ENCODE peak calls at places on chromosomes 5 and 9, in five cellular contexts. X, T, R, I and A are unnamed samples.

GRCh38 chr5:138224712-138225111 is 11.6 kb upstream of the CDC23 start:
- DNase-seq in X (no peak), T (no peak), R (no peak), I (no peak), A (no peak)

GRCh38 chr9:114317665-114318357 is 5.1 kb upstream of the ORM1 start:
- DNase-seq in X (peak; percentile 83), T (peak; percentile 68), R (peak; percentile 81), I (no peak), A (peak; percentile 45)

GRCh38 chr9:131015112-131015511 is 6.1 kb downstream of the LAMC3 start:
- DNase-seq in X (no peak), T (no peak), R (no peak), I (no peak), A (no peak)

GRCh38 chr5:95960802-95961616 is 642 bp downstream of the ELL2 start:
- DNase-seq in X (no peak), T (peak; percentile 84), R (peak; percentile 91), I (peak; percentile 78), A (no peak)

GRCh38 chr5:17305964-17306725 is 88.7 kb downstream of the BASP1 start:
- DNase-seq in X (peak; percentile 89), T (peak; percentile 78), R (peak; percentile 82), I (no peak), A (peak; percentile 63)

GRCh38 chr5:121887727-121888126 is 36.0 kb downstream of the FTMT start:
- DNase-seq in X (no peak), T (no peak), R (no peak), I (no peak), A (no peak)

GRCh38 chr5:157516626-157517325 is 56.8 kb downstream of the NIPAL4 start:
- DNase-seq in X (peak; percentile 79), T (peak; percentile 93), R (peak; percentile 94), I (no peak), A (peak; percentile 88)

GRCh38 chr9:68999393-69000105 is 14.4 kb downstream of the PRKACG start:
- DNase-seq in X (peak; percentile 31), T (peak; percentile 77), R (peak; percentile 82), I (peak; percentile 57), A (peak; percentile 28)

GRCh38 chr9:33880562-33881089 is 63.7 kb downstream of the UBE2R2 start:
- DNase-seq in X (no peak), T (no peak), R (no peak), I (no peak), A (no peak)

GRCh38 chr5:154287136-154287535 is 96.6 kb downstream of the GALNT10 start:
- DNase-seq in X (no peak), T (peak; percentile 86), R (peak; percentile 88), I (no peak), A (no peak)

GRCh38 chr5:40672440-40672839 is 7.3 kb upstream of the PTGER4 start:
- DNase-seq in X (no peak), T (no peak), R (no peak), I (no peak), A (no peak)

GRCh38 chr5:15752886-15753285 is 252.9 kb downstream of the FBXL7 start:
- DNase-seq in X (no peak), T (peak; percentile 72), R (peak; percentile 79), I (no peak), A (peak; percentile 36)

GRCh38 chr5:766666-767431 is 17.7 kb downstream of the ZDHHC11B start:
- DNase-seq in X (no peak), T (no peak), R (no peak), I (no peak), A (no peak)

GRCh38 chr5:172864747-172865146 is 30.7 kb downstream of the ERGIC1 start:
- DNase-seq in X (no peak), T (no peak), R (no peak), I (no peak), A (no peak)

GRCh38 chr9:92611621-92612275 is 58.2 kb downstream of the IPPK start:
- DNase-seq in X (no peak), T (no peak), R (no peak), I (no peak), A (no peak)

GRCh38 chr5:65059681-65060598 is 291.2 kb downstream of the CWC27 start:
- DNase-seq in X (peak; percentile 49), T (peak; percentile 45), R (no peak), I (no peak), A (no peak)

GRCh38 chr5:68272289-68272688 is 56.7 kb downstream of the PIK3R1 start:
- DNase-seq in X (no peak), T (peak; percentile 45), R (peak; percentile 37), I (no peak), A (no peak)

GRCh38 chr5:87069974-87070608 is 197.6 kb upstream of the RASA1 start:
- DNase-seq in X (peak; percentile 42), T (peak; percentile 84), R (peak; percentile 81), I (no peak), A (peak; percentile 26)

GRCh38 chr5:9140711-9141110 is 405.2 kb downstream of the SEMA5A start:
- DNase-seq in X (no peak), T (no peak), R (no peak), I (no peak), A (no peak)

GRCh38 chr9:4306066-4306787 is 6.4 kb upstream of the GLIS3 start:
- DNase-seq in X (no peak), T (peak; percentile 64), R (peak; percentile 75), I (no peak), A (no peak)

GRCh38 chr5:90968319-90968718 is 409.7 kb downstream of the ADGRV1 start:
- DNase-seq in X (no peak), T (no peak), R (peak; percentile 47), I (no peak), A (peak; percentile 20)

GRCh38 chr5:14374100-14374499 is 207.5 kb upstream of the OTULINL start:
- DNase-seq in X (no peak), T (no peak), R (no peak), I (no peak), A (no peak)

GRCh38 chr9:9790216-9790872 is 822.5 kb downstream of the PTPRD start:
- DNase-seq in X (no peak), T (peak; percentile 17), R (peak; percentile 3), I (no peak), A (no peak)

GRCh38 chr9:82404484-82405280 is 416.1 kb downstream of the SPATA31D1 start:
- DNase-seq in X (no peak), T (no peak), R (peak; percentile 2), I (no peak), A (no peak)

GRCh38 chr9:13983607-13984006 is 330.3 kb downstream of the NFIB start:
- DNase-seq in X (no peak), T (no peak), R (no peak), I (no peak), A (no peak)

GRCh38 chr9:121752929-121753328 is 101.5 kb downstream of the DAB2IP start:
- DNase-seq in X (no peak), T (no peak), R (no peak), I (no peak), A (no peak)

GRCh38 chr9:86135374-86135773 is 36.0 kb upstream of the GOLM1 start:
- DNase-seq in X (no peak), T (no peak), R (no peak), I (no peak), A (no peak)

DNA sequence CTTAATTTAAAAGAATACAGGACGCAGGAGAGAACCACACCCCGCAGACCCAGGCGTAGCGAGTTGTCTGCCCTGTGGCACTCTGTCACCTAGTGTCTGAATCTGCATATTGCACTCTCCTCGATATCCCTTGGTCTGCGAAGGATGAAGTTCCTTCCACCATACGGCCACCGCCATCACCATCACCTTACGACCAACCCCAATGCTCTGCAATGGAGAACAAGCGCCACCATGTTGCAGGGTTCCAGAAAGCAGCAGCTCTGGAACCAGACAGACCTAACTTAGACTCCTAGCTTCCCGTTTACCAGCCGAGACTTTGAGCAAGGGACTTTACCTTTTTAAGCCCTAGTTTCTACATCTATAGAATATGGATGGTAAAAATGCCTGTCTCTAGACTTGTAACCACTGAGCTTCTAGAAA is 77.4 kb upstream of the DMRT1 start:
- DNase-seq in X (peak; percentile 63), T (peak; percentile 77), R (peak; percentile 68), I (peak; percentile 11), A (no peak)
- H3K4me3 ChIP-seq in X (peak overlapping the region; percentile 4), T (no peak overlapping the region), R (no peak overlapping the region), I (no peak overlapping the region), A (no peak overlapping the region)

GRCh38 chr5:78791416-78792100 is 143.0 kb upstream of the LHFPL2 start:
- DNase-seq in X (no peak), T (no peak), R (no peak), I (no peak), A (no peak)
- H3K4me3 ChIP-seq in X (no peak overlapping the region), T (no peak overlapping the region), R (no peak overlapping the region), I (no peak overlapping the region), A (no peak overlapping the region)

DNA sequence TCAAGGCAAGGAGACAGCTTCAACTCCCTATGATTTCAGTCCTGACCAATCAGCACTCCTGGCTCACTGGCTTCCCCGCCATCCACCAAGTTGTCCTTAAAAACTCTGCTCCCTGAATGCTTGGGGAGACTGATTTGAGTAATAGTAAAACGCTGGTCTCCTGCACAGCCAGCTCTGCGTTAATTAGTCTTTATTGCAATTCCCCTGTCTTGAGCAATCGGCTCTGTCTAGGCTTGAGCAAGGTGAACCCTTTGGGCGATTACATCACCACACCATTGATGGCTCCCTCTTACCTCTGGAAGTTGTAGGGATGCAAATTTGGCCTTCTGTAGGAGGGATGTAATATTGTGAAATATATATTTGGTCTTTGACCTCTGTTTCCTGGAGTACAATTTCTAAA is 2.9 kb upstream of the SLC23A1 start:
- DNase-seq in X (no peak), T (no peak), R (no peak), I (no peak), A (no peak)
- H3K4me3 ChIP-seq in X (no peak overlapping the region), T (no peak overlapping the region), R (no peak overlapping the region), I (no peak overlapping the region), A (no peak overlapping the region)

DNA sequence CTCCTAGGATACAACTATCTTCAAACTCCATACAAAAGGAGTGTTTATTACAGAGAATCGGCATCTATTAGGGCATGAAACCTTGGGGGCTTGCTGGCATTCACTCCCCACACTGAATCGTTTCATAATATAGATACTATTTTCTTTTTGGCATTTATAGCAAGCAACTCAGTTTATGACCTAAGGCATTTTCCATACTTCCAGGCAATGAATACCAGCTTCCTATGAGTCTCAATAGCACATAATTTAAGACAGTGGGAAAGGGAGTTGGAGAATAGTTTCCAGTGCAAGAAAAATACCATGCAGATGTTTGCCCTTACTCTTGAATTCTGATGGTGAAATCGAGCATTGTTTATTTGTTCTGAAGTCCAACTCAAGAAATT is 175.8 kb upstream of the KLF9 start:
- DNase-seq in X (peak; percentile 80), T (peak; percentile 77), R (no peak), I (no peak), A (peak; percentile 64)
- H3K4me3 ChIP-seq in X (no peak overlapping the region), T (no peak overlapping the region), R (no peak overlapping the region), I (no peak overlapping the region), A (no peak overlapping the region)

DNA sequence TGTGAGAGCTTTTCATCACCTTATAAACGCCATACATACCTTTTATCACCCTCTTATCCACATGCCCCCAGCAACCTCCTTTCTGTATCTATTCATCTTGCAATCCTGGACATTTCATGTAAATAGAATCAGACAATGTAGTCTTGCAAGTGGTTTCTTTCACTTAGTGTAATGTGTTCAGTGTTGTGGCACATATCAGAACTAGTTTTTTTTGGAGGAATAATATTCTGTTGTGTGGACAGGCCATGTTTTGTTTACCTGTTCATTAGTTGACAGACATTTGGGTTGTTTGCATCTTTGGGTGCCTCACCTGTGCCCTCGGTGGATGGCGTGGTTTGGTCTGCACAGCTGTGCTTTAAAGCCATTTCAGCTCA is 1.3 kb downstream of the SQSTM1 start:
- DNase-seq in X (no peak), T (no peak), R (no peak), I (no peak), A (no peak)
- H3K4me3 ChIP-seq in X (peak overlapping the region; percentile 61), T (peak overlapping the region; percentile 86), R (peak overlapping the region; percentile 73), I (peak overlapping the region; percentile 83), A (peak overlapping the region; percentile 97)